ENCODE peak calls at places on chromosomes 16 and 17, in five cellular contexts. One of them, this sample, is unnamed. For H3K4me1, the result is how much of the 10 kb centered on the place peaks cover.

GRCh38 chr17:44848961-44849489 is 1.3 kb downstream of the HIGD1B start:
- DNase-seq in IMR-90: no peak
- DNase-seq in psoas muscle: no peak
- DNase-seq in body of pancreas: no peak
- DNase-seq in GM23248: no peak
- DNase-seq in this sample: no peak

GRCh38 chr17:56149266-56150036 is 3.8 kb upstream of the ANKFN1 start:
- DNase-seq in body of pancreas: no peak
- DNase-seq in IMR-90: peak
- DNase-seq in GM23248: peak
- DNase-seq in psoas muscle: no peak
- DNase-seq in this sample: no peak

GRCh38 chr17:77615672-77616242 is 342.7 kb upstream of the TNRC6C start:
- DNase-seq in GM23248: no peak
- DNase-seq in psoas muscle: no peak
- DNase-seq in body of pancreas: no peak
- DNase-seq in IMR-90: no peak
- DNase-seq in this sample: no peak

GRCh38 chr17:57338257-57338919 is 82.1 kb downstream of the MSI2 start:
- DNase-seq in body of pancreas: no peak
- DNase-seq in GM23248: no peak
- DNase-seq in IMR-90: no peak
- DNase-seq in psoas muscle: no peak
- DNase-seq in this sample: no peak

GRCh38 chr16:15601212-15601879 is 41.6 kb downstream of the MARF1 start:
- DNase-seq in GM23248: no peak
- DNase-seq in IMR-90: no peak
- DNase-seq in body of pancreas: no peak
- DNase-seq in psoas muscle: no peak
- DNase-seq in this sample: no peak

GRCh38 chr17:72590382-72590781 is 469.6 kb downstream of the SOX9 start:
- DNase-seq in GM23248: peak
- DNase-seq in IMR-90: peak
- DNase-seq in body of pancreas: no peak
- DNase-seq in psoas muscle: no peak
- DNase-seq in this sample: peak

GRCh38 chr17:73798111-73798748 is 154.0 kb upstream of the SDK2 start:
- DNase-seq in body of pancreas: peak
- DNase-seq in GM23248: peak
- DNase-seq in IMR-90: peak
- DNase-seq in psoas muscle: no peak
- DNase-seq in this sample: peak

GRCh38 chr16:57607676-57608461 is 20.6 kb upstream of the ADGRG1 start:
- DNase-seq in psoas muscle: no peak
- DNase-seq in IMR-90: no peak
- DNase-seq in GM23248: no peak
- DNase-seq in body of pancreas: no peak
- DNase-seq in this sample: no peak

GRCh38 chr17:33987162-33987561 is 267.9 kb upstream of the CCL2 start:
- DNase-seq in GM23248: no peak
- DNase-seq in IMR-90: no peak
- DNase-seq in psoas muscle: no peak
- DNase-seq in body of pancreas: no peak
- DNase-seq in this sample: no peak

GRCh38 chr16:53911506-53911905 is 207.6 kb downstream of the FTO start:
- DNase-seq in IMR-90: no peak
- DNase-seq in body of pancreas: no peak
- DNase-seq in psoas muscle: no peak
- DNase-seq in GM23248: no peak
- DNase-seq in this sample: no peak

GRCh38 chr17:77465358-77466041 is 324.7 kb downstream of the SEC14L1 start:
- DNase-seq in body of pancreas: no peak
- DNase-seq in GM23248: peak
- DNase-seq in IMR-90: peak
- DNase-seq in psoas muscle: peak
- DNase-seq in this sample: peak

GRCh38 chr17:72125226-72125651 is 4.4 kb downstream of the SOX9 start:
- DNase-seq in GM23248: no peak
- DNase-seq in body of pancreas: no peak
- DNase-seq in IMR-90: peak
- DNase-seq in psoas muscle: no peak
- DNase-seq in this sample: peak

GRCh38 chr16:87199379-87199778 is 117.8 kb downstream of the C16orf95 start:
- DNase-seq in body of pancreas: no peak
- DNase-seq in psoas muscle: no peak
- DNase-seq in GM23248: no peak
- DNase-seq in IMR-90: no peak
- DNase-seq in this sample: no peak

GRCh38 chr16:81710596-81710995 is 68.5 kb upstream of the PLCG2 start:
- DNase-seq in body of pancreas: no peak
- DNase-seq in GM23248: no peak
- DNase-seq in psoas muscle: no peak
- DNase-seq in IMR-90: no peak
- DNase-seq in this sample: no peak

GRCh38 chr17:57389474-57389873 is 133.2 kb downstream of the MSI2 start:
- DNase-seq in body of pancreas: no peak
- DNase-seq in psoas muscle: no peak
- DNase-seq in GM23248: no peak
- DNase-seq in IMR-90: no peak
- DNase-seq in this sample: no peak

GRCh38 chr16:27313422-27314160 is at the start of gene IL4R:
- DNase-seq in GM23248: peak
- DNase-seq in body of pancreas: peak
- DNase-seq in psoas muscle: peak
- DNase-seq in IMR-90: peak
- DNase-seq in this sample: peak

GRCh38 chr16:23907457-23907902 is 71.7 kb downstream of the PRKCB start:
- DNase-seq in body of pancreas: no peak
- DNase-seq in IMR-90: no peak
- DNase-seq in psoas muscle: no peak
- DNase-seq in GM23248: no peak
- DNase-seq in this sample: no peak

GRCh38 chr16:66502020-66502913 is 47.7 kb downstream of the TK2 start:
- DNase-seq in body of pancreas: no peak
- DNase-seq in IMR-90: peak
- DNase-seq in psoas muscle: peak
- DNase-seq in GM23248: peak
- DNase-seq in this sample: no peak

GRCh38 chr17:37168731-37169353 is 206.9 kb upstream of the C17orf78 start:
- DNase-seq in psoas muscle: no peak
- DNase-seq in IMR-90: no peak
- DNase-seq in body of pancreas: no peak
- DNase-seq in GM23248: no peak
- DNase-seq in this sample: peak

GRCh38 chr17:69123626-69124025 is 18.1 kb downstream of the ABCA6 start:
- DNase-seq in IMR-90: no peak
- DNase-seq in body of pancreas: no peak
- DNase-seq in psoas muscle: no peak
- DNase-seq in GM23248: no peak
- DNase-seq in this sample: no peak

GRCh38 chr16:88030498-88030897 is 79.3 kb downstream of the BANP start:
- DNase-seq in IMR-90: no peak
- DNase-seq in psoas muscle: no peak
- DNase-seq in body of pancreas: no peak
- DNase-seq in GM23248: no peak
- DNase-seq in this sample: no peak

GRCh38 chr17:78822552-78822951 is 18.1 kb downstream of the USP36 start:
- DNase-seq in body of pancreas: no peak
- DNase-seq in psoas muscle: no peak
- DNase-seq in IMR-90: peak
- DNase-seq in GM23248: peak
- DNase-seq in this sample: no peak

GRCh38 chr17:7038025-7038862 is 2.4 kb downstream of the SLC16A13 start:
- DNase-seq in IMR-90: no peak
- DNase-seq in GM23248: no peak
- DNase-seq in psoas muscle: no peak
- DNase-seq in body of pancreas: no peak
- DNase-seq in this sample: peak

GRCh38 chr16:29663020-29663828 is at the start of gene SPN:
- DNase-seq in body of pancreas: no peak
- DNase-seq in psoas muscle: no peak
- DNase-seq in IMR-90: no peak
- DNase-seq in GM23248: no peak
- DNase-seq in this sample: peak

GRCh38 chr17:41988418-41988817 is 21.8 kb downstream of the CNP start:
- DNase-seq in GM23248: no peak
- DNase-seq in body of pancreas: no peak
- DNase-seq in psoas muscle: no peak
- DNase-seq in IMR-90: no peak
- DNase-seq in this sample: no peak

GRCh38 chr17:72516772-72517399 is 396.1 kb downstream of the SOX9 start:
- DNase-seq in GM23248: peak
- DNase-seq in body of pancreas: no peak
- DNase-seq in IMR-90: no peak
- DNase-seq in psoas muscle: no peak
- DNase-seq in this sample: no peak

GRCh38 chr17:78113804-78114785 is 14.5 kb downstream of the TMC6 start:
- DNase-seq in body of pancreas: no peak
- DNase-seq in IMR-90: no peak
- DNase-seq in psoas muscle: no peak
- DNase-seq in GM23248: no peak
- DNase-seq in this sample: no peak

GRCh38 chr16:57798267-57798810 is 4.0 kb downstream of the KIFC3 start:
- DNase-seq in IMR-90: no peak
- DNase-seq in body of pancreas: no peak
- DNase-seq in psoas muscle: no peak
- DNase-seq in GM23248: no peak
- DNase-seq in this sample: no peak

GRCh38 chr16:57749101-57749692 is 13.6 kb downstream of the KATNB1 start:
- DNase-seq in GM23248: no peak
- DNase-seq in IMR-90: no peak
- DNase-seq in psoas muscle: no peak
- DNase-seq in body of pancreas: no peak
- DNase-seq in this sample: no peak

GRCh38 chr16:23026777-23027362 is 122.4 kb downstream of the USP31 start:
- DNase-seq in psoas muscle: no peak
- DNase-seq in body of pancreas: no peak
- DNase-seq in IMR-90: peak
- DNase-seq in GM23248: peak
- DNase-seq in this sample: peak

GRCh38 chr16:3431779-3432219 is 11.5 kb downstream of the ZNF597 start:
- DNase-seq in psoas muscle: peak
- DNase-seq in GM23248: peak
- DNase-seq in body of pancreas: peak
- DNase-seq in IMR-90: peak
- DNase-seq in this sample: peak

GRCh38 chr16:27602103-27602502 is 52.2 kb downstream of the KATNIP start:
- DNase-seq in GM23248: no peak
- DNase-seq in IMR-90: no peak
- DNase-seq in psoas muscle: no peak
- DNase-seq in body of pancreas: no peak
- DNase-seq in this sample: no peak

GRCh38 chr17:44209786-44210341 is 9.6 kb downstream of the UBTF start:
- DNase-seq in GM23248: peak
- DNase-seq in IMR-90: peak
- DNase-seq in body of pancreas: no peak
- DNase-seq in psoas muscle: no peak
- DNase-seq in this sample: no peak

GRCh38 chr17:76867578-76868175 is 527 bp upstream of the MGAT5B start:
- DNase-seq in body of pancreas: no peak
- DNase-seq in GM23248: peak
- DNase-seq in psoas muscle: no peak
- DNase-seq in IMR-90: peak
- DNase-seq in this sample: no peak

GRCh38 chr17:35371934-35372333 is 1.5 kb downstream of the SLFN11 start:
- DNase-seq in body of pancreas: no peak
- DNase-seq in psoas muscle: no peak
- DNase-seq in IMR-90: no peak
- DNase-seq in GM23248: no peak
- DNase-seq in this sample: no peak

GRCh38 chr17:35373984-35374765 is 754 bp upstream of the SLFN11 start:
- DNase-seq in IMR-90: peak
- DNase-seq in psoas muscle: peak
- DNase-seq in body of pancreas: peak
- DNase-seq in GM23248: peak
- DNase-seq in this sample: peak

GRCh38 chr17:35373532-35373983 is at the start of gene SLFN11:
- DNase-seq in GM23248: peak
- DNase-seq in body of pancreas: peak
- DNase-seq in IMR-90: peak
- DNase-seq in psoas muscle: peak
- DNase-seq in this sample: peak

GRCh38 chr17:35374766-35375344 is 1.4 kb upstream of the SLFN11 start:
- DNase-seq in body of pancreas: no peak
- DNase-seq in IMR-90: no peak
- DNase-seq in GM23248: no peak
- DNase-seq in psoas muscle: no peak
- DNase-seq in this sample: no peak

GRCh38 chr17:35372846-35373531 is 432 bp downstream of the SLFN11 start:
- DNase-seq in IMR-90: no peak
- DNase-seq in GM23248: peak
- DNase-seq in psoas muscle: peak
- DNase-seq in body of pancreas: peak
- DNase-seq in this sample: no peak
- H3K4me1 ChIP-seq in IMR-90: under half
- H3K4me1 ChIP-seq in GM23248: under half
- H3K4me1 ChIP-seq in psoas muscle: under half
- H3K4me1 ChIP-seq in body of pancreas: under half
- H3K4me1 ChIP-seq in this sample: under half

GRCh38 chr17:50690887-50691549 is 16.7 kb downstream of the ANKRD40 start:
- DNase-seq in GM23248: no peak
- DNase-seq in IMR-90: no peak
- DNase-seq in psoas muscle: no peak
- DNase-seq in body of pancreas: no peak
- DNase-seq in this sample: peak
- H3K4me1 ChIP-seq in GM23248: half or more
- H3K4me1 ChIP-seq in IMR-90: half or more
- H3K4me1 ChIP-seq in psoas muscle: under half
- H3K4me1 ChIP-seq in body of pancreas: half or more
- H3K4me1 ChIP-seq in this sample: under half

DNA sequence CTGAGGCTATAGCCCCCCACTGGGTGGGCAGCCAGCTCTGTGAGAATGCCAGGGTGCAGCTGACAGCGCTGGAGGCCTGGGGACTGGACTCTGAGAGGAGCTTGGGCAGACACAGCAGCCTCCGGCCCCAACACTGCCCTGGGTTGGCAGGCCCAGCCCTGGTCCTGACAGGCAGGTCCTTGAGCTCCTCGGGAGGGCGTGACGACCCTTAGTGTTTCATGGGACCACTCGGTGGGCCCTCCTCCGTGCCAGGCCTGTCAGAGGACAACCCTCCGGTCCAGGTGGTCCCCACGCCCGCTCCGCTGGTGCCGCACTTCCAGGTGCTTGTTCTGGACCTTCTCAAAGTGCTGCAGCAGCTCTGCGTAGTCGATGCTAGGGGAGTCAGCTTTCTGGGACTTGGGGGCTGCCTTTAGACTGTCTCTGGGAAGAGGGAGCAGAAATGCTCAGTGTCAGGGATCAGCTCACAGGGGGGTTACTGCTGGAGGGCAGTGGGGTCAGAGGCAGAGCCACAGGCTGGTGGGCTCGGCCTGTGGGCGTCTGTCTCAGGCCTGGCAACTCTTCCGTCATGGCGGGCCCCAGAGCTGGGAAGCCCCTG is 1.9 kb upstream of the MTSS2 start:
- DNase-seq in GM23248: no peak
- DNase-seq in body of pancreas: no peak
- DNase-seq in IMR-90: no peak
- DNase-seq in psoas muscle: peak
- DNase-seq in this sample: no peak
- H3K4me1 ChIP-seq in GM23248: under half
- H3K4me1 ChIP-seq in body of pancreas: under half
- H3K4me1 ChIP-seq in IMR-90: half or more
- H3K4me1 ChIP-seq in psoas muscle: half or more
- H3K4me1 ChIP-seq in this sample: under half

GRCh38 chr17:15260376-15261062 is 4.6 kb downstream of the PMP22 start:
- DNase-seq in psoas muscle: peak
- DNase-seq in GM23248: peak
- DNase-seq in IMR-90: peak
- DNase-seq in body of pancreas: peak
- DNase-seq in this sample: peak
- H3K4me1 ChIP-seq in psoas muscle: half or more
- H3K4me1 ChIP-seq in GM23248: under half
- H3K4me1 ChIP-seq in IMR-90: under half
- H3K4me1 ChIP-seq in body of pancreas: half or more
- H3K4me1 ChIP-seq in this sample: under half

This sample was measured in small intestine.